ENCODE peak calls at places on chromosomes 16 and 17, in nine cellular contexts. One of them, this sample, is unnamed.

GRCh38 chr17:80265205-80266068 is 4.8 kb downstream of the RNF213 start:
- DNase-seq in T-cell: peak
- DNase-seq in CD4-positive, alpha-beta T cell: no peak
- DNase-seq in frontal cortex: no peak
- DNase-seq in pancreas: no peak
- DNase-seq in esophagus squamous epithelium: no peak
- DNase-seq in posterior cingulate gyrus: no peak
- DNase-seq in stimulated activated naive CD4-positive, alpha-beta T cell: no peak
- DNase-seq in BE2C: no peak
- DNase-seq in this sample: no peak

GRCh38 chr16:31404353-31405064 is 11.4 kb downstream of the ITGAD start:
- DNase-seq in pancreas: no peak
- DNase-seq in esophagus squamous epithelium: no peak
- DNase-seq in BE2C: peak
- DNase-seq in stimulated activated naive CD4-positive, alpha-beta T cell: no peak
- DNase-seq in frontal cortex: no peak
- DNase-seq in posterior cingulate gyrus: no peak
- DNase-seq in CD4-positive, alpha-beta T cell: no peak
- DNase-seq in T-cell: no peak
- DNase-seq in this sample: no peak

GRCh38 chr17:79993390-79994221 is 42.1 kb downstream of the TBC1D16 start:
- DNase-seq in T-cell: no peak
- DNase-seq in frontal cortex: peak
- DNase-seq in pancreas: peak
- DNase-seq in BE2C: peak
- DNase-seq in stimulated activated naive CD4-positive, alpha-beta T cell: no peak
- DNase-seq in esophagus squamous epithelium: no peak
- DNase-seq in CD4-positive, alpha-beta T cell: no peak
- DNase-seq in posterior cingulate gyrus: no peak
- DNase-seq in this sample: no peak

GRCh38 chr16:12271006-12271405 is 294.5 kb downstream of the SNX29 start:
- DNase-seq in esophagus squamous epithelium: no peak
- DNase-seq in T-cell: no peak
- DNase-seq in CD4-positive, alpha-beta T cell: no peak
- DNase-seq in BE2C: peak
- DNase-seq in pancreas: no peak
- DNase-seq in posterior cingulate gyrus: no peak
- DNase-seq in frontal cortex: no peak
- DNase-seq in stimulated activated naive CD4-positive, alpha-beta T cell: no peak
- DNase-seq in this sample: no peak

GRCh38 chr16:55672471-55672870 is 16.7 kb downstream of the SLC6A2 start:
- DNase-seq in CD4-positive, alpha-beta T cell: no peak
- DNase-seq in posterior cingulate gyrus: no peak
- DNase-seq in stimulated activated naive CD4-positive, alpha-beta T cell: no peak
- DNase-seq in BE2C: peak
- DNase-seq in T-cell: no peak
- DNase-seq in pancreas: no peak
- DNase-seq in frontal cortex: no peak
- DNase-seq in esophagus squamous epithelium: no peak
- DNase-seq in this sample: no peak

GRCh38 chr17:50271173-50271750 is 3.0 kb upstream of the TMEM92 start:
- DNase-seq in esophagus squamous epithelium: no peak
- DNase-seq in pancreas: no peak
- DNase-seq in posterior cingulate gyrus: no peak
- DNase-seq in BE2C: no peak
- DNase-seq in T-cell: no peak
- DNase-seq in CD4-positive, alpha-beta T cell: no peak
- DNase-seq in stimulated activated naive CD4-positive, alpha-beta T cell: no peak
- DNase-seq in frontal cortex: no peak
- DNase-seq in this sample: no peak

GRCh38 chr17:77420804-77421634 is 280.2 kb downstream of the SEC14L1 start:
- DNase-seq in frontal cortex: no peak
- DNase-seq in BE2C: peak
- DNase-seq in posterior cingulate gyrus: no peak
- DNase-seq in stimulated activated naive CD4-positive, alpha-beta T cell: peak
- DNase-seq in CD4-positive, alpha-beta T cell: peak
- DNase-seq in T-cell: no peak
- DNase-seq in pancreas: no peak
- DNase-seq in esophagus squamous epithelium: no peak
- DNase-seq in this sample: no peak

GRCh38 chr17:9363440-9364350 is 211.9 kb downstream of the STX8 start:
- DNase-seq in posterior cingulate gyrus: no peak
- DNase-seq in stimulated activated naive CD4-positive, alpha-beta T cell: no peak
- DNase-seq in T-cell: no peak
- DNase-seq in esophagus squamous epithelium: no peak
- DNase-seq in frontal cortex: no peak
- DNase-seq in BE2C: no peak
- DNase-seq in pancreas: no peak
- DNase-seq in CD4-positive, alpha-beta T cell: no peak
- DNase-seq in this sample: no peak

GRCh38 chr16:1475552-1476114 is 805 bp upstream of the CLCN7 start:
- DNase-seq in T-cell: no peak
- DNase-seq in pancreas: no peak
- DNase-seq in frontal cortex: no peak
- DNase-seq in stimulated activated naive CD4-positive, alpha-beta T cell: no peak
- DNase-seq in esophagus squamous epithelium: no peak
- DNase-seq in posterior cingulate gyrus: no peak
- DNase-seq in CD4-positive, alpha-beta T cell: no peak
- DNase-seq in BE2C: no peak
- DNase-seq in this sample: no peak

GRCh38 chr16:69330286-69331109 is at the start of gene PDF:
- DNase-seq in BE2C: peak
- DNase-seq in stimulated activated naive CD4-positive, alpha-beta T cell: peak
- DNase-seq in CD4-positive, alpha-beta T cell: peak
- DNase-seq in posterior cingulate gyrus: peak
- DNase-seq in esophagus squamous epithelium: peak
- DNase-seq in frontal cortex: peak
- DNase-seq in T-cell: peak
- DNase-seq in pancreas: peak
- DNase-seq in this sample: peak

GRCh38 chr17:15999974-16000827 is 577 bp downstream of the TTC19 start:
- DNase-seq in pancreas: no peak
- DNase-seq in esophagus squamous epithelium: no peak
- DNase-seq in T-cell: peak
- DNase-seq in stimulated activated naive CD4-positive, alpha-beta T cell: peak
- DNase-seq in BE2C: peak
- DNase-seq in frontal cortex: no peak
- DNase-seq in posterior cingulate gyrus: no peak
- DNase-seq in CD4-positive, alpha-beta T cell: peak
- DNase-seq in this sample: no peak

GRCh38 chr17:16938031-16938430 is 33.9 kb downstream of the TNFRSF13B start:
- DNase-seq in stimulated activated naive CD4-positive, alpha-beta T cell: no peak
- DNase-seq in BE2C: no peak
- DNase-seq in CD4-positive, alpha-beta T cell: no peak
- DNase-seq in frontal cortex: no peak
- DNase-seq in esophagus squamous epithelium: no peak
- DNase-seq in T-cell: no peak
- DNase-seq in pancreas: peak
- DNase-seq in posterior cingulate gyrus: no peak
- DNase-seq in this sample: no peak

GRCh38 chr16:78642621-78643285 is 543.3 kb downstream of the WWOX start:
- DNase-seq in BE2C: no peak
- DNase-seq in esophagus squamous epithelium: no peak
- DNase-seq in posterior cingulate gyrus: no peak
- DNase-seq in frontal cortex: no peak
- DNase-seq in pancreas: no peak
- DNase-seq in T-cell: no peak
- DNase-seq in stimulated activated naive CD4-positive, alpha-beta T cell: no peak
- DNase-seq in CD4-positive, alpha-beta T cell: no peak
- DNase-seq in this sample: no peak

GRCh38 chr17:15306406-15306970 is 34.9 kb downstream of the TEKT3 start:
- DNase-seq in posterior cingulate gyrus: no peak
- DNase-seq in CD4-positive, alpha-beta T cell: no peak
- DNase-seq in BE2C: no peak
- DNase-seq in esophagus squamous epithelium: no peak
- DNase-seq in pancreas: no peak
- DNase-seq in T-cell: no peak
- DNase-seq in stimulated activated naive CD4-positive, alpha-beta T cell: no peak
- DNase-seq in frontal cortex: no peak
- DNase-seq in this sample: no peak

GRCh38 chr16:84593825-84594724 is 23.8 kb downstream of the COTL1 start:
- DNase-seq in CD4-positive, alpha-beta T cell: peak
- DNase-seq in frontal cortex: no peak
- DNase-seq in BE2C: no peak
- DNase-seq in pancreas: no peak
- DNase-seq in posterior cingulate gyrus: peak
- DNase-seq in esophagus squamous epithelium: peak
- DNase-seq in stimulated activated naive CD4-positive, alpha-beta T cell: peak
- DNase-seq in T-cell: peak
- DNase-seq in this sample: no peak

GRCh38 chr16:87198881-87199280 is 118.3 kb downstream of the C16orf95 start:
- DNase-seq in stimulated activated naive CD4-positive, alpha-beta T cell: no peak
- DNase-seq in BE2C: no peak
- DNase-seq in esophagus squamous epithelium: no peak
- DNase-seq in CD4-positive, alpha-beta T cell: no peak
- DNase-seq in pancreas: no peak
- DNase-seq in frontal cortex: no peak
- DNase-seq in posterior cingulate gyrus: no peak
- DNase-seq in T-cell: no peak
- DNase-seq in this sample: no peak

GRCh38 chr16:68760671-68761275 is 23.7 kb downstream of the CDH1 start:
- DNase-seq in frontal cortex: no peak
- DNase-seq in CD4-positive, alpha-beta T cell: no peak
- DNase-seq in pancreas: no peak
- DNase-seq in stimulated activated naive CD4-positive, alpha-beta T cell: no peak
- DNase-seq in T-cell: no peak
- DNase-seq in posterior cingulate gyrus: no peak
- DNase-seq in BE2C: no peak
- DNase-seq in esophagus squamous epithelium: no peak
- DNase-seq in this sample: no peak

GRCh38 chr16:48041861-48042435 is 113.8 kb downstream of the ABCC12 start:
- DNase-seq in BE2C: no peak
- DNase-seq in frontal cortex: no peak
- DNase-seq in T-cell: no peak
- DNase-seq in posterior cingulate gyrus: no peak
- DNase-seq in stimulated activated naive CD4-positive, alpha-beta T cell: no peak
- DNase-seq in CD4-positive, alpha-beta T cell: no peak
- DNase-seq in pancreas: no peak
- DNase-seq in esophagus squamous epithelium: no peak
- DNase-seq in this sample: no peak

GRCh38 chr16:56974549-56975300 is 13.0 kb downstream of the CETP start:
- DNase-seq in frontal cortex: no peak
- DNase-seq in T-cell: no peak
- DNase-seq in CD4-positive, alpha-beta T cell: no peak
- DNase-seq in posterior cingulate gyrus: no peak
- DNase-seq in pancreas: no peak
- DNase-seq in esophagus squamous epithelium: no peak
- DNase-seq in BE2C: no peak
- DNase-seq in stimulated activated naive CD4-positive, alpha-beta T cell: no peak
- DNase-seq in this sample: no peak

GRCh38 chr17:18173740-18174139 is 9.9 kb upstream of the ALKBH5 start:
- DNase-seq in T-cell: no peak
- DNase-seq in stimulated activated naive CD4-positive, alpha-beta T cell: no peak
- DNase-seq in BE2C: no peak
- DNase-seq in pancreas: no peak
- DNase-seq in CD4-positive, alpha-beta T cell: no peak
- DNase-seq in frontal cortex: no peak
- DNase-seq in esophagus squamous epithelium: no peak
- DNase-seq in posterior cingulate gyrus: no peak
- DNase-seq in this sample: no peak

GRCh38 chr17:37490022-37490587 is 414 bp downstream of the DUSP14 start:
- DNase-seq in frontal cortex: no peak
- DNase-seq in pancreas: peak
- DNase-seq in posterior cingulate gyrus: peak
- DNase-seq in CD4-positive, alpha-beta T cell: peak
- DNase-seq in stimulated activated naive CD4-positive, alpha-beta T cell: peak
- DNase-seq in BE2C: peak
- DNase-seq in T-cell: peak
- DNase-seq in esophagus squamous epithelium: no peak
- DNase-seq in this sample: no peak

GRCh38 chr16:81143921-81144471 is 47.8 kb upstream of the GCSH start:
- DNase-seq in CD4-positive, alpha-beta T cell: no peak
- DNase-seq in BE2C: no peak
- DNase-seq in esophagus squamous epithelium: no peak
- DNase-seq in posterior cingulate gyrus: no peak
- DNase-seq in frontal cortex: no peak
- DNase-seq in pancreas: no peak
- DNase-seq in T-cell: no peak
- DNase-seq in stimulated activated naive CD4-positive, alpha-beta T cell: no peak
- DNase-seq in this sample: no peak

GRCh38 chr17:1002412-1002753 is 5.5 kb downstream of the TIMM22 start:
- DNase-seq in T-cell: no peak
- DNase-seq in esophagus squamous epithelium: no peak
- DNase-seq in BE2C: no peak
- DNase-seq in posterior cingulate gyrus: no peak
- DNase-seq in stimulated activated naive CD4-positive, alpha-beta T cell: no peak
- DNase-seq in frontal cortex: no peak
- DNase-seq in CD4-positive, alpha-beta T cell: no peak
- DNase-seq in pancreas: no peak
- DNase-seq in this sample: no peak